ENCODE peak calls at places on chromosomes 12 and 14, in four cellular contexts. I is endothelial cell, X is Peyer's patch, Y is left lung. F is an unnamed sample.

GRCh38 chr12:18681818-18682217 is 56.0 kb downstream of the PLCZ1 start:
- DNase-seq in I (no peak), X (no peak), Y (no peak), F (no peak)

GRCh38 chr12:19575307-19576243 is 136.3 kb downstream of the AEBP2 start:
- DNase-seq in I (peak; percentile 15), X (no peak), Y (no peak), F (no peak)

GRCh38 chr14:67524152-67524963 is 8.7 kb upstream of the PLEKHH1 start:
- DNase-seq in I (no peak), X (no peak), Y (no peak), F (no peak)

GRCh38 chr14:100671386-100671901 is 55.2 kb upstream of the DLK1 start:
- DNase-seq in I (no peak), X (no peak), Y (no peak), F (no peak)

GRCh38 chr14:74864193-74864592 is 11.8 kb downstream of the PROX2 start:
- DNase-seq in I (no peak), X (no peak), Y (no peak), F (no peak)

GRCh38 chr12:107108995-107109508 is 15.7 kb upstream of the CRY1 start:
- DNase-seq in I (no peak), X (no peak), Y (no peak), F (no peak)

GRCh38 chr12:5965950-5966383 is 20.9 kb upstream of the ANO2 start:
- DNase-seq in I (peak; percentile 79), X (peak; percentile 70), Y (no peak), F (no peak)

GRCh38 chr12:64522807-64523206 is 70.9 kb downstream of the TBK1 start:
- DNase-seq in I (no peak), X (no peak), Y (no peak), F (no peak)

GRCh38 chr12:87439990-87440827 is 589.0 kb downstream of the C12orf50 start:
- DNase-seq in I (no peak), X (peak; percentile 77), Y (no peak), F (no peak)

GRCh38 chr14:75404843-75405242 is 23.0 kb upstream of the JDP2 start:
- DNase-seq in I (no peak), X (no peak), Y (no peak), F (no peak)

GRCh38 chr14:101063121-101063520 is 159.6 kb upstream of the RTL1 start:
- DNase-seq in I (no peak), X (no peak), Y (no peak), F (peak; percentile 54)

GRCh38 chr12:4225571-4225970 is 48.0 kb upstream of the CCND2 start:
- DNase-seq in I (no peak), X (no peak), Y (no peak), F (no peak)

GRCh38 chr12:111451649-111452129 is 46.0 kb downstream of the SH2B3 start:
- DNase-seq in I (no peak), X (no peak), Y (no peak), F (no peak)

GRCh38 chr12:58967551-58967950 is 47.2 kb upstream of the LRIG3 start:
- DNase-seq in I (no peak), X (no peak), Y (no peak), F (no peak)

GRCh38 chr12:32454075-32454474 is 54.7 kb downstream of the FGD4 start:
- DNase-seq in I (no peak), X (no peak), Y (no peak), F (no peak)

GRCh38 chr12:68367903-68368302 is 35.7 kb upstream of the MDM1 start:
- DNase-seq in I (no peak), X (no peak), Y (no peak), F (no peak)

GRCh38 chr14:59422069-59422881 is 42.9 kb downstream of the GPR135 start:
- DNase-seq in I (no peak), X (no peak), Y (no peak), F (no peak)

GRCh38 chr14:59427653-59428578 is 37.3 kb downstream of the GPR135 start:
- DNase-seq in I (no peak), X (no peak), Y (no peak), F (peak; percentile 69)

GRCh38 chr14:59428581-59429012 is 36.6 kb downstream of the GPR135 start:
- DNase-seq in I (no peak), X (no peak), Y (no peak), F (no peak)

GRCh38 chr14:59424707-59425106 is 40.5 kb downstream of the GPR135 start:
- DNase-seq in I (no peak), X (no peak), Y (no peak), F (no peak)

DNA sequence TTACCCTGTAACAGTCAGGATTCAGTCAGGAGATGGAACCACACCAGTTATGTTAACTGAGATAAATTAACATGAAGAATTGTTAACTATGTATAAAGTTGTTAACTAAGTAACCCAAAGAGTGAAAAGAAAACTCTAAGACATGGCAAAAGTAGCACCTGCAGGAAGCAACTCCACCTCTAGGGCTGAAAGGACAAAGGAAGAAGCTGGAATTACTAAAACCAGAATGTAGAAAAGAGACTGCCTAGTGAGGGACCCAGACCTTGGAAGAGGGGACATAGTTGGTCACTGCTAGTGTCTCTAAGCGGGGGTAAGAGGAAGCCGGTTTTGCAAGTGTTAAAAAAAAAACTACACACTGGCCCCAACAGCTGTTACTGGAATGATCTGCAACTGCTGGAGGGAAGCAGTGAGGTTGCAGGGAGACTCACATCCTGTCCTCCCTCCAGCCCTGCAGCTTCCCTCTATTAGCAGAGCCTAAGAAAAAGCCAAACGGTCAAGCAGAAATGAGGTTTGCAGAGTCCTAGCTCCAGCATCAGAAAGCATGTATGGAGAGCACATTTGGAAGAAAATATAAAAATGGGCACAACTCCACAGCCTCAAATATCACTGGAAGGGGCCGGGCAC is 39.7 kb downstream of the GPR135 start:
- DNase-seq in I (no peak), X (no peak), Y (no peak), F (no peak)
- TF ChIP-seq CTCF in I (no peak), X (no peak), Y (no peak), F (no peak)

DNA sequence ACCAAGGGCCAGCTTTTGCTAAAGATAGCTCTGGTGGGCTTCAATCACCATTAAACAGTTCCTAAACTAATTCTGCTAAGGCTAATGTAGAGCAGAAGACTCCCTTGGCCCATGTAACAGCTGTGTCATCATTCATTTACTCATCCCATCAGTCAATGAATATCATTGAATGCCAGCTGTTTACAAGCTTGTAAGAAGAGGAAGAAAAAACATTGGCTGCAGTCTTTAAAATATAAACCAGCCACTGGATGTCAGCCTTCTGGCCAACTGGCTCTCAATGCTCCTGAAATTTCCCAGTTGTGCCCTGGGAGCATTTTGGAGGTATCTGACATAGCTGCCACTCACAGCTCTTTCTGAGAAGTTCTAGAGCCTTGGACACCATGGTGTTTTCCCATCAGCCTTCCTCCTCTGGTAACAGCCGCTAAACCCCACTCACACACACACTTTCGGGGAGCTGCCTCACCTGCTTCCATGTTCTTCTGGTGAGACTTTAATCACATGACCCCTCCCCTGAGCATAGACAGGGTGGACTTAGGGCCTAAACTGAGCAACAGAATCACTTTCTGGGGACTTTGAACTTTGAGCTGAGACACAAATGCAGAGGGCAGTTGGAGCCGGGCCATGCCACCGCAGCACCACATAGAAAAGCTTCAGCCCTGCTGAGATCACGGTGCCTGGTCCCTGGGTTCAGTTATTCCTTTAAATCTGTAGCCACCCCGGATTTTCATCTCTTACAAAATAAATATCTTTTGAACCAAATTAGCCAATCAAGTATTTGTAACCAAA is 18.2 kb upstream of the MAP3K9 start:
- DNase-seq in I (no peak), X (peak; percentile 85), Y (no peak), F (no peak)
- TF ChIP-seq CTCF in I (no peak), X (no peak), Y (no peak), F (no peak)

GRCh38 chr12:108646597-108647190 is 13.0 kb upstream of the SELPLG start:
- DNase-seq in I (no peak), X (no peak), Y (no peak), F (no peak)

GRCh38 chr12:108648371-108648770 is 14.7 kb upstream of the SELPLG start:
- DNase-seq in I (no peak), X (no peak), Y (no peak), F (no peak)

GRCh38 chr12:108645686-108646596 is 12.2 kb upstream of the SELPLG start:
- DNase-seq in I (no peak), X (no peak), Y (no peak), F (no peak)

GRCh38 chr12:108647936-108648287 is 14.2 kb upstream of the SELPLG start:
- DNase-seq in I (no peak), X (no peak), Y (no peak), F (peak; percentile 56)

DNA sequence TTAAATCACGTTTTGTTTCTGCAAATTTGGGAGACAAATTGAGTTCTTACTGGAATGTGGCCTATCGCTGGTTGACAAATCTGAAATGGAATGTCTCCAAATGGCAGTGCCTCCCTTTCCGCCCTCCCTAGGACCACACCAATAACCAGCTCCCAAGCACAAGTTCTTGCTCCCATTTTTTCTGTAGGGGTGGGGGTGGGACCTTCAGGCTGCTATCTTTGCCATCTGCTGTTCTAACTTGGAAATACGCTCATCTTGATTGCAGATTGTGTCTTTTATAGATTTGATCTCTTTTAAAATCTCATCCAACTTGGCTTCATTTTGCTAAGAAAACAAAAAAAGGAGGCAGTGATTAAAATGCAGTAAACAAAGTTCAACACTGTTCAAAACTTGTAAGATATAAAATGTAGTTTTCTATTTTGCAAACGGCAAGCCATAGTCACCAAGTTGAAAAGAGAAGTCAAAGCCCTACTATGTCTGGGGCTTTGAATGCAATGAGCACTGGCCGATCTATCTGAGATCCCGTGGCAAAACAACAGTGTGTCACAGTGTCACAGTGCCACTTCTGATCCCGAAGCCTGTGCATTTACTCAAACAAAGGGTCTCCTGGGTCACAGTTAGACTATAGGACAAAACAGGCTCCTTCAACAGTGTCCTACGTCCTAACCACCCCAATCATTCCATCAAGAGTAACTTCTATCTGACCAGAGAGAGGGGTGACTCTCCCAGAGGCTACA is 13.7 kb upstream of the SELPLG start:
- DNase-seq in I (no peak), X (no peak), Y (no peak), F (no peak)
- TF ChIP-seq CTCF in I (no peak), X (no peak), Y (no peak), F (no peak)

GRCh38 chr12:101415228-101415627 is 7.7 kb upstream of the ARL1 start:
- DNase-seq in I (no peak), X (no peak), Y (no peak), F (no peak)

GRCh38 chr12:101414533-101415119 is 7.1 kb upstream of the ARL1 start:
- DNase-seq in I (peak; percentile 55), X (peak; percentile 59), Y (no peak), F (no peak)
- TF ChIP-seq CTCF in I (peak; percentile 48), X (peak; percentile 80), Y (peak; percentile 59), F (peak; percentile 52)

DNA sequence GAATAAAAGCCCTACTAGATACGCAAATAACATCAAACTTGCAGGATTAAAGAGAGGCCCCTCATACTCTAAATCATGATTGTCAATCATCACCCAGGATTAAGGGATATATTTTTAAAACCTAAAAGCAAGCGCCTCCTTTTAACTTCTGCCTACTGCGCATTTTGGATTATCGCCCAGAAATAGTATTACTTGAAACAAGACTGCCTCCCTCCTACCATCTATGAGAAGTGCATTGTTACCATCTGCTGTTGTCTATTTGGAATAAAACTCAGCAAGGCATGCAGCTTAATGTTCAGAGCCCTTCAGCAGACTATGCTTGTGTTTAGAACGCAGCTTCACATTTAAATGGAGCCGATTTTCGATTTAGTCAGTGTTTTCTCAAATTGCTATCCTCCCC is 79.6 kb downstream of the EXOC5 start:
- DNase-seq in I (no peak), X (no peak), Y (no peak), F (no peak)
- TF ChIP-seq CTCF in I (no peak), X (peak; percentile 22), Y (no peak), F (no peak)